ENCODE peak calls at places on chromosome 3, in five cellular contexts. J is Karpas-422, Z is fibroblast of lung, M is neuronal stem cell, A is IMR-90. C is an unnamed sample.
A peak's percentile ranks its signal among the peaks of the same experiment; 100 is the strongest.

GRCh38 chr3:10248984-10249748 is 907 bp downstream of the TATDN2 start:
- DNase-seq in J (peak; percentile 72), M (peak; percentile 18), Z (peak; percentile 16), A (peak; percentile 2), C (peak; percentile 72)

GRCh38 chr3:38474928-38475605 is 21.1 kb upstream of the EXOG start:
- DNase-seq in J (no peak), Z (no peak), M (no peak), A (no peak), C (no peak)

GRCh38 chr3:141782386-141782932 is 19.3 kb downstream of the GRK7 start:
- DNase-seq in J (no peak), M (no peak), Z (no peak), A (no peak), C (peak; percentile 55)

GRCh38 chr3:39284457-39284881 is 4.6 kb upstream of the CX3CR1 start:
- DNase-seq in J (no peak), A (no peak), Z (no peak), M (no peak), C (peak; percentile 30)

GRCh38 chr3:19702416-19703078 is 231.5 kb downstream of the EFHB start:
- DNase-seq in J (no peak), Z (no peak), M (no peak), A (no peak), C (no peak)

GRCh38 chr3:23921052-23921511 is 4.2 kb downstream of the RPL15 start:
- DNase-seq in M (no peak), A (no peak), Z (no peak), J (peak; percentile 58), C (no peak)

GRCh38 chr3:106929081-106929480 is 448.2 kb upstream of the CCDC54 start:
- DNase-seq in J (no peak), A (no peak), Z (no peak), M (no peak), C (no peak)

GRCh38 chr3:42387802-42388651 is 22.4 kb downstream of the LYZL4 start:
- DNase-seq in Z (no peak), J (no peak), M (no peak), A (no peak), C (no peak)

GRCh38 chr3:71247221-71247947 is 336.1 kb downstream of the FOXP1 start:
- DNase-seq in Z (peak; percentile 50), A (peak; percentile 67), J (peak; percentile 71), M (no peak), C (peak; percentile 86)

GRCh38 chr3:127673191-127674098 is 693 bp downstream of the ABTB1 start:
- DNase-seq in M (no peak), Z (peak; percentile 58), J (peak; percentile 84), A (peak; percentile 57), C (peak; percentile 76)

GRCh38 chr3:55907616-55908015 is 420.5 kb upstream of the WNT5A start:
- DNase-seq in A (no peak), M (no peak), J (no peak), Z (no peak), C (no peak)

GRCh38 chr3:106348142-106348690 is 479.4 kb upstream of the CBLB start:
- DNase-seq in A (no peak), J (no peak), Z (no peak), M (no peak), C (no peak)

GRCh38 chr3:186932281-186933181 is 2.2 kb downstream of the ST6GAL1 start:
- DNase-seq in M (no peak), A (no peak), Z (no peak), J (peak; percentile 59), C (no peak)

GRCh38 chr3:59247402-59247841 is 197.6 kb upstream of the CFAP20DC start:
- DNase-seq in Z (peak; percentile 23), J (no peak), A (peak; percentile 52), M (no peak), C (no peak)

GRCh38 chr3:18112976-18113766 is 312.0 kb downstream of the SATB1 start:
- DNase-seq in A (no peak), M (no peak), J (no peak), Z (no peak), C (no peak)

GRCh38 chr3:86814918-86815655 is 175.9 kb downstream of the VGLL3 start:
- DNase-seq in M (no peak), Z (peak; percentile 73), A (peak; percentile 51), J (no peak), C (peak; percentile 59)

GRCh38 chr3:186121968-186122367 is 13.1 kb upstream of the ETV5 start:
- DNase-seq in A (no peak), J (no peak), Z (peak; percentile 2), M (no peak), C (peak; percentile 91)

GRCh38 chr3:195259146-195259563 is 11.8 kb downstream of the XXYLT1 start:
- DNase-seq in Z (peak; percentile 60), J (no peak), M (no peak), A (peak; percentile 32), C (peak; percentile 84)

DNA sequence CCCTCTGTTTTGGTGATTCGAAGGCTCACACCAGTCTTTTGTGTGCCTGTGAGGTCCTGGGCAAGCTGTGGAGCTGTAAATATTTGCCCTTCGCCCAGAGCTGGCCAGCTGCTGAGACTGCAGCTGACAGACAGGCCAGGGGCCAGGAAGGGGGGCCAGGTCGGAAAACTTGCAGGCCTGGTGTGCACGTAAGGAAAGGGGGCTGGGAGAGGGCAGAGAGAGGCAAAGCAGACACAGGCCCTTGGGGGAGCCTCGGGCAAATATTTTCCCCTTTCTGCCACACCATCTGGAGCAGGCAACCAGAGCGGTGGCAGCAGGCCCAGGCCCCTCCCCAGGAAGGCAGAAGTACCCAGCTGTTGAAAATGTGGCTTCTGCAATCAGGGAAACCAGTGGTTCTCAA is 2.6 kb downstream of the PDZRN3 start:
- DNase-seq in A (peak; percentile 47), J (no peak), Z (no peak), M (no peak), C (peak; percentile 66)
- H3K4me3 ChIP-seq in A (peak overlapping the region; percentile 71), J (no peak overlapping the region), Z (peak overlapping the region; percentile 89), M (no peak overlapping the region), C (peak overlapping the region; percentile 90)

DNA sequence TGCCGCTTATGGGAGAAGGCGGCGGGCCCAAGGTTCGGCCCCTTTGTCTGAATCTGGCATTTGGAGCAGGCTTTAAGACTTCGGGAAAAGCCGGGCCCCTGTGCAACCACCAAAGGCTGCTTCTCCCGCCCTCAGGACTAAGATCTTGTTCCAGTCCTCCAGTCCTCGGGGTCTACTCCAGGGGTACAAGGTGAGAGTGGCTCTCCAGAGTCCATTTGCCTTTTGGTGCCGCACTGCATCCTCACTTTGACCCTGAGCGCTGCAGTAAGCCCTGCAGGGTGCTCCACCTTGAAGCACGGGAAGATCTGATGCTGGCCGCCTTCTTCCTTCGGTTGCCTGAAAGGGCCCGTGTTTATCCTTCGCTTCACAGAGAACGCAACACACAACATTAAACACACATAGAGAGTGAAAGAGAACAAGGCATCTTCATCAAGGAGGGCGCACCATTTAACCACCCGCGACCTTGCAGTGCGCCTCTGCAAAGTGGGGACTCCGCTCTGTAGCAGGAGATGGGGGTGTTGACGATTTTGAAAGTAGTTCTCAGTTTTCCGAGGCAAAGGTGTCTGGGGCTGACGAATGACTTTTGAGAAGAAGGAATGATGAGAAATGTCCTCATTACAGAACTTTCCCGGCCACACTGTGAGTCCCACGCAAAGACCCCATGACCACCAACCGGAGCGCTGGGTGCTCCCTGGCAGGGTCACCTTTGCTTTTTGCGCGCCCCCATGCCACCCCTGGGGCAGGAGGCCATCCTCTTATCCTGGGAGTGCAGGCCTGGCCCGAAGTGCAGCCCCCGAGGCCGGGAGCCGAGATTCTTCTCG is 1.0 kb downstream of the PIGZ start:
- DNase-seq in J (no peak), Z (no peak), A (no peak), M (no peak), C (peak; percentile 47)
- H3K9ac ChIP-seq in J (peak overlapping the region; percentile 96), Z (peak overlapping the region; percentile 50), A (no peak overlapping the region), M (no peak overlapping the region), C (no peak overlapping the region)

GRCh38 chr3:184814214-184814613 is 2.2 kb downstream of the VPS8 start:
- DNase-seq in Z (no peak), M (no peak), J (peak; percentile 72), A (peak; percentile 63), C (no peak)

GRCh38 chr3:184811663-184811998 is 335 bp upstream of the VPS8 start:
- DNase-seq in A (no peak), M (no peak), J (no peak), Z (no peak), C (no peak)

GRCh38 chr3:184811999-184812844 is at the start of gene VPS8:
- DNase-seq in Z (peak; percentile 91), M (peak; percentile 88), J (peak; percentile 100), A (peak; percentile 93), C (peak; percentile 97)

GRCh38 chr3:184812845-184813157 is 835 bp downstream of the VPS8 start:
- DNase-seq in A (no peak), M (no peak), Z (no peak), J (no peak), C (no peak)

GRCh38 chr3:184813357-184813756 is 1.4 kb downstream of the VPS8 start:
- DNase-seq in M (no peak), J (no peak), A (no peak), Z (no peak), C (no peak)
- H3K4me3 ChIP-seq in M (no peak overlapping the region), J (peak overlapping the region; percentile 84), A (no peak overlapping the region), Z (peak overlapping the region; percentile 90), C (peak overlapping the region; percentile 96)

DNA sequence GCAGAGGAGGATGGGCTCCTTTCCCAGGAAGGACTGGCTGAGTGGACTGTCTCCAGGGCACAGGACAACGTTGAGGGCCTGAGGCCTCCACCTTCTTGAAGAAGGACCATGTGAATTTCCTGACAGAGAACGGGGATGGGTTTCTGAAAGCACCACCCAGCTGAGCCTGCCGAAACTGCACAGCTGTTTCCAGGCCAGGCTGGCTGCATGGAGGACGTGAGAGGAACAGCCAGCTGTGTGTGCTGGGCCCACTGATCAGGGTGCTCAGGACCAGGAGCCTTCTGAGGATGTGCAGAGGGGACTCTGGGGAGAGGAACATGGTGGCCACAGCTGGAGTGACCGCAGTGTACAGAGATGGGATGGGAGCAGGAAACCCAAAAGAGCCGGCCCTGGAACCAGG is 39.2 kb downstream of the HMCES start:
- DNase-seq in J (no peak), Z (no peak), M (no peak), A (no peak), C (peak; percentile 42)
- H3K9ac ChIP-seq in J (peak overlapping the region; percentile 94), Z (no peak overlapping the region), M (peak overlapping the region; percentile 46), A (no peak overlapping the region), C (no peak overlapping the region)

GRCh38 chr3:49906004-49906860 is 2.6 kb upstream of the MST1R start:
- DNase-seq in J (peak; percentile 81), Z (peak; percentile 47), A (peak; percentile 46), M (no peak), C (peak; percentile 87)
- H3K4me3 ChIP-seq in J (peak overlapping the region; percentile 25), Z (peak overlapping the region; percentile 15), A (peak overlapping the region; percentile 45), M (no peak overlapping the region), C (no peak overlapping the region)